ENCODE peak calls at places on chromosomes 5 and 9, in four cellular contexts. T, H, G and Y are unnamed samples.

GRCh38 chr5:5490774-5491347 is 68.4 kb downstream of the ICE1 start:
- DNase-seq in T (no peak), H (no peak), G (no peak), Y (no peak)

GRCh38 chr5:56759521-56759920 is 55.8 kb upstream of the MAP3K1 start:
- DNase-seq in T (no peak), H (no peak), G (peak), Y (no peak)

GRCh38 chr5:142114686-142115085 is 6.1 kb downstream of the NDFIP1 start:
- DNase-seq in T (no peak), H (no peak), G (no peak), Y (no peak)

GRCh38 chr9:14910178-14910805 is at the start of gene FREM1:
- DNase-seq in T (peak), H (peak), G (peak), Y (peak)

GRCh38 chr5:82405618-82406199 is 127.6 kb upstream of the RPS23 start:
- DNase-seq in T (no peak), H (no peak), G (no peak), Y (no peak)

GRCh38 chr9:82532504-82532903 is 530.4 kb downstream of the RASEF start:
- DNase-seq in T (no peak), H (no peak), G (no peak), Y (no peak)

GRCh38 chr9:75930193-75930592 is 39.7 kb downstream of the PCSK5 start:
- DNase-seq in T (no peak), H (no peak), G (no peak), Y (no peak)

GRCh38 chr9:21452681-21453080 is 12.4 kb downstream of the IFNA1 start:
- DNase-seq in T (no peak), H (no peak), G (no peak), Y (no peak)

GRCh38 chr9:132474253-132474652 is 64.2 kb downstream of the CFAP77 start:
- DNase-seq in T (no peak), H (no peak), G (no peak), Y (no peak)